ENCODE peak calls at places on chromosome 20, in seven cellular contexts. S is AG09319; O is CD8-positive, alpha-beta T cell; B is astrocyte of the spinal cord; C is Calu3; U is neural crest cell; W is AG04449. V is an unnamed sample.

GRCh38 chr20:57280221-57280620 is 13.8 kb upstream of the BMP7 start:
- DNase-seq in S (no peak), O (no peak), B (no peak), C (no peak), U (no peak), W (no peak), V (no peak)

GRCh38 chr20:4369798-4370124 is 351.9 kb upstream of the PRND start:
- DNase-seq in S (no peak), O (peak), B (no peak), C (no peak), U (no peak), W (no peak), V (no peak)

GRCh38 chr20:21702553-21703467 is 2.7 kb upstream of the PAX1 start:
- DNase-seq in S (no peak), O (no peak), B (peak), C (no peak), U (peak), W (no peak), V (no peak)

GRCh38 chr20:18400460-18400859 is 66.4 kb downstream of the DZANK1 start:
- DNase-seq in S (no peak), O (no peak), B (no peak), C (no peak), U (no peak), W (no peak), V (no peak)

GRCh38 chr20:7695622-7696021 is 244.6 kb downstream of the HAO1 start:
- DNase-seq in S (peak), O (no peak), B (peak), C (no peak), U (no peak), W (peak), V (no peak)

GRCh38 chr20:1876217-1876921 is 18.8 kb upstream of the SIRPA start:
- DNase-seq in S (no peak), O (no peak), B (no peak), C (peak), U (no peak), W (no peak), V (no peak)

GRCh38 chr20:51489611-51490010 is 52.9 kb downstream of the NFATC2 start:
- DNase-seq in S (no peak), O (no peak), B (no peak), C (no peak), U (no peak), W (no peak), V (no peak)

GRCh38 chr20:51265366-51265765 is 242.5 kb upstream of the KCNG1 start:
- DNase-seq in S (no peak), O (no peak), B (no peak), C (no peak), U (no peak), W (no peak), V (no peak)

GRCh38 chr20:15654208-15654649 is 919.0 kb downstream of the KIF16B start:
- DNase-seq in S (no peak), O (no peak), B (peak), C (peak), U (peak), W (no peak), V (no peak)

GRCh38 chr20:13243826-13244376 is 22.8 kb downstream of the ISM1 start:
- DNase-seq in S (no peak), O (no peak), B (no peak), C (no peak), U (no peak), W (peak), V (no peak)
- TF ChIP-seq CTCF in S (no peak), O (no peak), B (no peak), C (no peak), U (no peak), W (no peak), V (no peak)

DNA sequence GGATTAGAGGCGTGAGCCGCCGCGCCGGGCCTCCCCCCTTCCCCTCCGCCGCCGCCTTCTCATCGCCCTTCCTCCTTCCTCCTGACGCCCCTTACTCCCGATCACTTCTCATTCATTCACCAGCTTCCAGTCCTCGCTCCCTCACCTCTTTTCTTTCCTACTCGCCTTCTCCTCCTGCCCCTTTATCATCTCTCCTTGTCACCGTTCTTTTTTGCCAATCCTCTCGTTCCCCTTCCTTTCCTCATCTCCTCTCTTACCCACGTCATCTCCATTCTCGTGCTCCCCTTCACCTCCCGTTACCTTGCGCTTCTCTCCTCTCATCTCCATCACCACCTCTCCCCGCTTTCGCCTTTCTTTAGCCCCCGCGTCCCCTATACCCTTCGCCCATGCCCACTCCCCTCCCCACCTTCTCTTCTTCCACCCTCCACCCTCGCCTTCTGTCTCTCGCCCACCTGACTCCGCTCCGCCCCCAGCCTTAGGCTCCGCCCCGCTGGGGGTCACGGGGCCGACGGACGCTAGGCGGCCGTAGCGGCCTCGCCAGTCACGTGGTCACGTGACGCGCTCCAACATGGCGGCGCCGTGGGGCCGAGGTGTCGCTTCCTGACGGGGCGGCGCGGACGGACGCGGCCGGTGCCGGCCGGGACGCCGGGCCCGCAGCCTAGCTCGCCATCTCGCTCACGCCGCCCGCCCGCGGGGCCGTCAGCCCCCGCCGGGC is at the start of gene ARFGEF2:
- DNase-seq in S (peak), O (peak), B (peak), C (peak), U (peak), W (no peak), V (peak)
- TF ChIP-seq CTCF in S (no peak), O (no peak), B (no peak), C (peak), U (peak), W (peak), V (no peak)

DNA sequence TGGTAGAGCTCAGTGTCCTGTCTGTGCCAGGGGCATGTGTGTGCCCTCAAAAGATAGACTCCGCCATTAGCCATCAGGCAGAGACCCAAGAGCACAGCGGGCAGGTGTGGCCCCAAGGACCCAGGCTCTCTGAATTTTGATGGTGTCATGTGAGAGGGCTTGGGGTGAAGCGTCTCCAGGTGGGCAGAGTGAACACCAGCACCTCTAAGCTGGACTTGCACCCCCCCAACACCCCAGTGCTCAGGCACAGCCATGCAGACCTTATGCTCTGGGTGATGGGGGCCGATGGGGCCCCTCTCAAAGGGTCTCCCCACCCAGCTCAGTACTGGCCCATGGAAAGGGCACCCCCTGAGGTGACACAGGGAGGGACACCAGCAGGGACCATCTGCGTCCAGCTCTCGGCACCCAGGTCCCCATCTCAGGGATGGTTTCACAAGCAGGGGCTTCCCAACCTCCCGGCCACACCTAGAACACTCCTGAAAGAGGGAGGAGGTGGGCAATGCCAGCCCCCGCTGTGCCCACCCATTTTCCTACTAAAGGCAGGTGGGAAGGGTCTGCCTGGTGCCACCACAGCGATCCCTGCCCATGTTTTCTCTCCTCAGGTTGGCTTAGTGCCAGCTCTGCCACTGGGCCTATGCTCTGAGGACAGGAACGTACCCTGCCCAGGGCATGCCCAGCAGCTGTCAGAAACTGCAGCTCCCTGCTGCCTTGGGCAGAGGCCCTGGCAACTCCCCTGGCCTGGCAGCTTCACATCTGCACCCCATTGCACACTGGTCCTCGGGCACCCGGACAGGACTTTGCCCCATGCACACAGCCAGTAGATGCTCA is 3.5 kb downstream of the CST7 start:
- DNase-seq in S (no peak), O (no peak), B (no peak), C (no peak), U (no peak), W (no peak), V (peak)
- TF ChIP-seq CTCF in S (no peak), O (no peak), B (no peak), C (no peak), U (no peak), W (no peak), V (no peak)

DNA sequence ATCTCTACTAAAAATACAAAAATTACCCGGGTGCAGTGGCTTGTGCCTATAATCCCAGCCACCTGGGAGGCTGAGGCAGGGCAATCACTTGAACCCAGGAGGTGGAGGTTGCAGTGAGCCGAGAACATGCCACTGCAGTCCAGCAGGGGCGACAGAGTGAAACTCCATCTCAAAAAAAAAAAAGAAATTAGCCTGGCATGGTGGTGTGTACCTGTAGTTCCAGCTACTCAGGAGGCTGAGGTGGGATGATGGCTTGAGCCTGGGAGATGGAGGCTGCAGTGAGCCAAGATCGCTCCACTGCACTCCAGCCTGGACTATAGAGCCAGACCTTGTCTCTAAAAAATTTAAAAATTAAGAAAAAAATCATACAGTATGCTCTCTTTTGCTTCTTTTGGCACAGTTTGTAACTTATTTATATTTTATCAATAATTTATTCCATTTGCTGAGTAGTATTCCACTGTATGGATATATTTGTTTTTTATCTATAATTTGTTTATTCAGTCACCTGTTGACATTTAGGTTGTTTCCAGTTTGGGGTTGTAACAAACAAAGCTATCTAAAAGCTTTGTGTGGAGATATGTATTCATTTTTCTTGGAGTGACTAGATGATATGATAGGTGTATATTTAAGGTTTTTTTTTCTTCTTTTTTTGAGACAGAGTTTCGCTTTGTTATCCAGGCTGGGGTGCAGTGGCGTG is 8.0 kb upstream of the MYBL2 start:
- DNase-seq in S (no peak), O (no peak), B (no peak), C (no peak), U (no peak), W (no peak), V (no peak)
- TF ChIP-seq CTCF in S (no peak), O (no peak), B (peak), C (no peak), U (peak), W (no peak), V (no peak)

DNA sequence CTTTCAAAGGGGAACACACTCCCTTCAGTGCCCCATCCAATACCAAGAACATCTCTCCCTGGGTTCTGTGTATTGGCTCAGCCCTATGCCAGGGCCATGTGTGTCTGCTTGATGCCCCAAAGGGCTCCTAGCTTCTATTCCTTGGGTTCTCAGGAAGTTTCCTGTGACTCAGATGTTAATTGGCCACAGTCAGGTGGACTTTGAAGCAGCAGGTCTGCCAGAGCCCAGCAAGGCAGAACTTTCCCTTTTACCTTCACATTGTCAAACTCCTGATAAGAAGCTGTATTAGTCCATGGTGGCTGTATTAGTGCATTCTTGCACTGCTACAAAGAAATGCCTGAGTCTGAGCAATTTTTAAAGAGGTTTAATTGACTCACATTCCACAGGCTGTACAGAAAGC is 116.0 kb upstream of the PTPRT start:
- DNase-seq in S (no peak), O (no peak), B (no peak), C (no peak), U (no peak), W (no peak), V (no peak)
- TF ChIP-seq CTCF in S (no peak), O (no peak), B (no peak), C (no peak), U (no peak), W (no peak), V (no peak)

DNA sequence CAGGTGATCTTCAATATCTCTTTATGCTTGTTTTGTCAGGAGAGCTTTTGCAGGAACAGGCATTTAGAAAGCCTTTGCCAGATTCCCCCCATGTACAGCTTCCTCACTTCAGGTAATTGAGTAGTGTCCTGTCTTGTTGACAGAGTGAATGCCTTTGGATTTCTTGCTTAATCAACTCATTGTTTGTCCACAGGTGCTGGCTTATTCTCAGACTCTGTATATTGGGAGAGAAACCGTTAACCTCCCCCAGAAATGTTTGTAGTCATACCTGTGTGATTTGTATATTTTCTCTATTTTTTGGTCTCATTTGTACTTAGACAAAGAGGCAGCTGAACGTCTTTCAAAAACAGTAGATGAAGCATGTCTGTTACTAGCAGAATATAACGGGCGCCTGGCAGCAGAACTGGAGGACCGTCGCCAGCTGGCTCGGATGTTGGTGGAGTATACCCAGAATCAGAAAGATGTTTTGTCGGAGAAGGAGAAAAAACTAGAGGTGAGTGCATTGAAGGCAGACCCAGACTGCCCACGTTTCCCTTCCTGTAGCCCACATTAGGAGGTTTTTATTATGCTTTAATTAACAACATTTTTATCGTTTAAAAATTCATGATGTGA is 32.3 kb downstream of the RPRD1B start:
- DNase-seq in S (no peak), O (no peak), B (no peak), C (no peak), U (no peak), W (no peak), V (no peak)
- TF ChIP-seq CTCF in S (no peak), O (no peak), B (no peak), C (no peak), U (no peak), W (no peak), V (no peak)

GRCh38 chr20:8809107-8809953 is 259.6 kb upstream of the PLCB4 start:
- DNase-seq in S (no peak), O (no peak), B (no peak), C (no peak), U (no peak), W (no peak), V (no peak)
- TF ChIP-seq CTCF in S (no peak), O (no peak), B (no peak), C (no peak), U (no peak), W (no peak), V (no peak)

GRCh38 chr20:9068232-9068781 is 580 bp upstream of the PLCB4 start:
- DNase-seq in S (no peak), O (no peak), B (no peak), C (peak), U (peak), W (no peak), V (no peak)
- TF ChIP-seq CTCF in S (no peak), O (no peak), B (no peak), C (no peak), U (no peak), W (no peak), V (no peak)

DNA sequence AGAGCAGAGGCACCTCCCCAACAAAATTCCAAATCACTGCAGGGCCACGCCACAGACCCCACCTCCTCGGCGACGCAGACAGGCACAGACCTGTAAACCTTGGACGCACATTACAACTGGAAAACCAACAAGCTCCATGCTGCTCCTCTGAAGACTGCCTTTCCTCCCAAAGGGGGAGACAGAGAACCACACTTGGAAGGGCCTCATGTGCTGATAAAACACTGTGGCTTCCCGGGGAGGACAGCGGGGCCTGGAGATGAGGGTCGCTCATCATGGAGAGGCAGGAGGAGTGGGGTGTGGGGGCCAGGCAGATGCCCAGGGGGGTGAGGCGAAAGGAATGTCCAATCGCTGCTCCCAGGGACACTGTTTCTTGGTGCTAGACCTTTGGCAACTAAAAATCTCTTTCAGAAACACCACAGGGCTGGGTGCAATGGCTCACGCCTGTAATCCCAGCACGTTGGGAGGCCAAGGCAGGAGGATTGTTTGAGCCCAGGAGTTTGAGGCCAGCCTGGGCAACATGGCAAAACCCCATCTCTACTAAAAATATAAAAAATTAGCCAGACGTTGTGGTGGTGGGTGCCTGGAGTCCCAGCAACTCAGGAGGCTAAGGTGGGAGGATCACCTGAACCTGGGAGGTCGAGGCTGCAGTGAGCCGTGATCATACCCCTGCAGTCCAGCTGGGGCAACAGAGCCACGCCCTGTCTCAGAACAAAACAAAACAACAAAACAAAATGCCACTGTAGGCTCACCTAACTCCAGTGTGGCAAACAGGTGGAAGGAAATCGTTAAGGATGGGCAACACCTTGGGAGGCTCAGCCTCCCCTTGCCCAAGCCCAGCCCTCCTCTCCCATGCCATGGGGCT is 53.8 kb downstream of the ABHD12 start:
- DNase-seq in S (no peak), O (no peak), B (peak), C (no peak), U (no peak), W (no peak), V (no peak)
- TF ChIP-seq CTCF in S (peak), O (no peak), B (peak), C (no peak), U (peak), W (peak), V (no peak)

GRCh38 chr20:43842126-43843020 is 72.3 kb upstream of the TOX2 start:
- DNase-seq in S (no peak), O (no peak), B (no peak), C (no peak), U (no peak), W (no peak), V (no peak)

GRCh38 chr20:43846516-43846905 is 68.1 kb upstream of the TOX2 start:
- DNase-seq in S (no peak), O (no peak), B (no peak), C (no peak), U (no peak), W (no peak), V (no peak)

GRCh38 chr20:43843096-43843964 is 71.3 kb upstream of the TOX2 start:
- DNase-seq in S (peak), O (no peak), B (peak), C (no peak), U (no peak), W (peak), V (no peak)

GRCh38 chr20:43843965-43844660 is 70.5 kb upstream of the TOX2 start:
- DNase-seq in S (no peak), O (no peak), B (no peak), C (no peak), U (no peak), W (no peak), V (no peak)

GRCh38 chr20:43844778-43845614 is 69.7 kb upstream of the TOX2 start:
- DNase-seq in S (peak), O (no peak), B (peak), C (no peak), U (no peak), W (peak), V (no peak)
- TF ChIP-seq CTCF in S (peak), O (no peak), B (no peak), C (no peak), U (no peak), W (peak), V (no peak)